ENCODE peak calls at places on chromosomes 7 and 10, in nine cellular contexts. Z is GM23248; P is EH; B is heart left ventricle; D is B cell; L is heart right ventricle; A is mesothelial cell of epicardium; V is activated CD4-positive, CD25-positive, alpha-beta regulatory T cell; Y is tibial nerve. K is an unnamed sample.

GRCh38 chr7:98968621-98969020 is 90.3 kb downstream of the TRRAP start:
- DNase-seq in Z (no peak), P (no peak), B (no peak), D (no peak), L (no peak), A (no peak), V (no peak), Y (no peak), K (no peak)

GRCh38 chr7:33673029-33673700 is 232.2 kb upstream of the BMPER start:
- DNase-seq in Z (no peak), P (no peak), B (no peak), D (no peak), L (no peak), A (no peak), V (no peak), Y (no peak), K (no peak)

GRCh38 chr10:113230018-113230610 is 280.1 kb downstream of the TCF7L2 start:
- DNase-seq in Z (no peak), P (no peak), B (no peak), D (no peak), L (no peak), A (no peak), V (no peak), Y (no peak), K (no peak)

GRCh38 chr7:78264105-78264504 is 465.5 kb downstream of the PHTF2 start:
- DNase-seq in Z (no peak), P (no peak), B (no peak), D (no peak), L (no peak), A (no peak), V (no peak), Y (no peak), K (no peak)

GRCh38 chr10:69769395-69769989 is 32.2 kb upstream of the COL13A1 start:
- DNase-seq in Z (peak), P (peak), B (peak), D (no peak), L (peak), A (no peak), V (no peak), Y (no peak), K (peak)

GRCh38 chr10:94047302-94047701 is 53.6 kb downstream of the PLCE1 start:
- DNase-seq in Z (no peak), P (no peak), B (no peak), D (no peak), L (no peak), A (no peak), V (no peak), Y (no peak), K (no peak)

GRCh38 chr7:44712012-44712411 is 36.6 kb upstream of the ZMIZ2 start:
- DNase-seq in Z (no peak), P (no peak), B (no peak), D (no peak), L (no peak), A (no peak), V (no peak), Y (no peak), K (no peak)

GRCh38 chr10:60963441-60964256 is 19.7 kb upstream of the RHOBTB1 start:
- DNase-seq in Z (peak), P (peak), B (no peak), D (no peak), L (no peak), A (no peak), V (no peak), Y (no peak), K (no peak)

GRCh38 chr10:60877066-60877776 is 66.8 kb downstream of the RHOBTB1 start:
- DNase-seq in Z (no peak), P (no peak), B (no peak), D (no peak), L (no peak), A (no peak), V (no peak), Y (no peak), K (no peak)

GRCh38 chr7:42747073-42747472 is 164.8 kb downstream of the C7orf25 start:
- DNase-seq in Z (no peak), P (no peak), B (no peak), D (no peak), L (no peak), A (no peak), V (no peak), Y (no peak), K (no peak)

GRCh38 chr7:31696270-31696669 is 9.3 kb downstream of the PPP1R17 start:
- DNase-seq in Z (peak), P (no peak), B (no peak), D (no peak), L (no peak), A (no peak), V (no peak), Y (no peak), K (no peak)

GRCh38 chr7:98974205-98974604 is 95.9 kb downstream of the TRRAP start:
- DNase-seq in Z (no peak), P (no peak), B (no peak), D (no peak), L (no peak), A (no peak), V (no peak), Y (no peak), K (no peak)

GRCh38 chr7:120807390-120807789 is 50.6 kb downstream of the TSPAN12 start:
- DNase-seq in Z (no peak), P (no peak), B (no peak), D (no peak), L (no peak), A (no peak), V (no peak), Y (no peak), K (no peak)

GRCh38 chr7:129804301-129805085 is 148.3 kb downstream of the UBE2H start:
- DNase-seq in Z (no peak), P (no peak), B (no peak), D (no peak), L (no peak), A (no peak), V (no peak), Y (no peak), K (no peak)

GRCh38 chr10:70247360-70247759 is 14.1 kb upstream of the PPA1 start:
- DNase-seq in Z (no peak), P (no peak), B (no peak), D (no peak), L (no peak), A (no peak), V (no peak), Y (no peak), K (no peak)

GRCh38 chr7:22082553-22082885 is 136.8 kb upstream of the CDCA7L start:
- DNase-seq in Z (no peak), P (no peak), B (no peak), D (no peak), L (no peak), A (no peak), V (no peak), Y (no peak), K (no peak)

GRCh38 chr7:99393363-99394187 is 14.8 kb downstream of the PDAP1 start:
- DNase-seq in Z (peak), P (no peak), B (peak), D (no peak), L (peak), A (no peak), V (no peak), Y (no peak), K (no peak)

GRCh38 chr10:25901199-25901598 is 32.8 kb upstream of the MYO3A start:
- DNase-seq in Z (no peak), P (no peak), B (no peak), D (no peak), L (no peak), A (no peak), V (no peak), Y (no peak), K (no peak)

GRCh38 chr7:1956141-1956540 is 276.6 kb downstream of the MAD1L1 start:
- DNase-seq in Z (no peak), P (no peak), B (peak), D (no peak), L (peak), A (no peak), V (no peak), Y (no peak), K (no peak)

GRCh38 chr10:6665847-6666246 is 85.8 kb upstream of the PRKCQ start:
- DNase-seq in Z (no peak), P (no peak), B (no peak), D (no peak), L (no peak), A (no peak), V (no peak), Y (no peak), K (no peak)

GRCh38 chr7:29639386-29639785 is 75.8 kb downstream of the PRR15 start:
- DNase-seq in Z (no peak), P (no peak), B (no peak), D (no peak), L (no peak), A (no peak), V (no peak), Y (no peak), K (no peak)

GRCh38 chr10:120503695-120504094 is 46.7 kb downstream of the PLPP4 start:
- DNase-seq in Z (no peak), P (peak), B (no peak), D (no peak), L (no peak), A (no peak), V (no peak), Y (no peak), K (no peak)

GRCh38 chr7:77786018-77786417 is 12.2 kb downstream of the TMEM60 start:
- DNase-seq in Z (no peak), P (no peak), B (no peak), D (no peak), L (no peak), A (no peak), V (no peak), Y (no peak), K (no peak)

GRCh38 chr10:44186150-44186549 is 198.7 kb downstream of the CXCL12 start:
- DNase-seq in Z (peak), P (peak), B (no peak), D (no peak), L (no peak), A (no peak), V (no peak), Y (peak), K (peak)

GRCh38 chr10:78903351-78903940 is 165.3 kb upstream of the ZMIZ1 start:
- DNase-seq in Z (no peak), P (no peak), B (no peak), D (no peak), L (no peak), A (no peak), V (no peak), Y (no peak), K (no peak)

GRCh38 chr10:57657164-57657765 is 610.4 kb downstream of the IPMK start:
- DNase-seq in Z (peak), P (peak), B (peak), D (peak), L (no peak), A (peak), V (no peak), Y (peak), K (peak)

GRCh38 chr7:80614911-80615310 is 23.5 kb upstream of the CD36 start:
- DNase-seq in Z (peak), P (peak), B (no peak), D (no peak), L (no peak), A (no peak), V (no peak), Y (no peak), K (peak)

GRCh38 chr10:44662002-44662401 is 249.1 kb upstream of the TMEM72 start:
- DNase-seq in Z (no peak), P (peak), B (no peak), D (no peak), L (no peak), A (no peak), V (no peak), Y (no peak), K (no peak)

GRCh38 chr10:43082756-43083155 is 5.9 kb downstream of the RET start:
- DNase-seq in Z (no peak), P (no peak), B (no peak), D (no peak), L (no peak), A (no peak), V (no peak), Y (no peak), K (no peak)

GRCh38 chr7:44235582-44236332 is 35.0 kb downstream of the YKT6 start:
- DNase-seq in Z (peak), P (no peak), B (no peak), D (no peak), L (no peak), A (no peak), V (no peak), Y (no peak), K (no peak)

GRCh38 chr7:101848168-101848951 is 30.9 kb downstream of the CUX1 start:
- DNase-seq in Z (peak), P (no peak), B (peak), D (no peak), L (no peak), A (no peak), V (no peak), Y (no peak), K (no peak)

GRCh38 chr10:110865804-110866482 is 5.8 kb upstream of the PDCD4 start:
- DNase-seq in Z (peak), P (peak), B (no peak), D (no peak), L (no peak), A (no peak), V (no peak), Y (no peak), K (no peak)

GRCh38 chr10:6300106-6300783 is 97.5 kb downstream of the PFKFB3 start:
- DNase-seq in Z (peak), P (peak), B (peak), D (peak), L (no peak), A (no peak), V (no peak), Y (peak), K (peak)

GRCh38 chr10:65570143-65571010 is 1355.5 kb upstream of the LRRTM3 start:
- DNase-seq in Z (no peak), P (peak), B (peak), D (no peak), L (peak), A (peak), V (no peak), Y (no peak), K (no peak)

GRCh38 chr10:43210556-43210955 is 56.3 kb downstream of the RASGEF1A start:
- DNase-seq in Z (no peak), P (no peak), B (peak), D (no peak), L (no peak), A (no peak), V (no peak), Y (no peak), K (no peak)

K was measured in AG09309.